ENCODE peak calls at places on chromosome 2, in ten cellular contexts. One of them, this sample, is unnamed.

GRCh38 chr2:40344364-40344763 is 107.5 kb downstream of the SLC8A1 start:
- DNase-seq in colonic mucosa: no peak
- DNase-seq in left ventricle myocardium inferior: no peak
- DNase-seq in transverse colon: no peak
- DNase-seq in AG04450: peak
- DNase-seq in A549: no peak
- DNase-seq in ovary: no peak
- DNase-seq in tibial nerve: no peak
- DNase-seq in OCI-LY7: no peak
- DNase-seq in coronary artery: no peak
- DNase-seq in this sample: no peak

GRCh38 chr2:176269319-176270099 is at the start of gene MTX2:
- DNase-seq in left ventricle myocardium inferior: peak
- DNase-seq in AG04450: peak
- DNase-seq in tibial nerve: peak
- DNase-seq in A549: peak
- DNase-seq in colonic mucosa: peak
- DNase-seq in coronary artery: peak
- DNase-seq in OCI-LY7: peak
- DNase-seq in ovary: peak
- DNase-seq in transverse colon: peak
- DNase-seq in this sample: peak

GRCh38 chr2:219571311-219572236 is at the start of gene OBSL1:
- DNase-seq in left ventricle myocardium inferior: peak
- DNase-seq in coronary artery: peak
- DNase-seq in A549: peak
- DNase-seq in tibial nerve: no peak
- DNase-seq in AG04450: no peak
- DNase-seq in ovary: peak
- DNase-seq in transverse colon: peak
- DNase-seq in colonic mucosa: peak
- DNase-seq in OCI-LY7: no peak
- DNase-seq in this sample: peak

GRCh38 chr2:191421950-191422349 is 176.7 kb downstream of the MYO1B start:
- DNase-seq in transverse colon: no peak
- DNase-seq in AG04450: no peak
- DNase-seq in ovary: no peak
- DNase-seq in tibial nerve: no peak
- DNase-seq in left ventricle myocardium inferior: no peak
- DNase-seq in coronary artery: no peak
- DNase-seq in colonic mucosa: no peak
- DNase-seq in OCI-LY7: no peak
- DNase-seq in A549: no peak
- DNase-seq in this sample: no peak

GRCh38 chr2:96538487-96539214 is 2.1 kb downstream of the ARID5A start:
- DNase-seq in ovary: peak
- DNase-seq in tibial nerve: peak
- DNase-seq in coronary artery: no peak
- DNase-seq in OCI-LY7: no peak
- DNase-seq in left ventricle myocardium inferior: peak
- DNase-seq in transverse colon: peak
- DNase-seq in AG04450: no peak
- DNase-seq in colonic mucosa: peak
- DNase-seq in A549: no peak
- DNase-seq in this sample: peak

GRCh38 chr2:195601361-195601760 is 55.7 kb upstream of the SLC39A10 start:
- DNase-seq in OCI-LY7: no peak
- DNase-seq in ovary: no peak
- DNase-seq in A549: no peak
- DNase-seq in left ventricle myocardium inferior: no peak
- DNase-seq in tibial nerve: no peak
- DNase-seq in AG04450: no peak
- DNase-seq in colonic mucosa: no peak
- DNase-seq in coronary artery: no peak
- DNase-seq in transverse colon: no peak
- DNase-seq in this sample: no peak

GRCh38 chr2:61471905-61472805 is 1.3 kb upstream of the USP34 start:
- DNase-seq in left ventricle myocardium inferior: no peak
- DNase-seq in coronary artery: peak
- DNase-seq in tibial nerve: no peak
- DNase-seq in ovary: no peak
- DNase-seq in AG04450: no peak
- DNase-seq in OCI-LY7: peak
- DNase-seq in transverse colon: peak
- DNase-seq in colonic mucosa: peak
- DNase-seq in A549: no peak
- DNase-seq in this sample: no peak

GRCh38 chr2:231263118-231263831 is 64.8 kb downstream of the ARMC9 start:
- DNase-seq in A549: no peak
- DNase-seq in transverse colon: no peak
- DNase-seq in ovary: no peak
- DNase-seq in AG04450: peak
- DNase-seq in tibial nerve: no peak
- DNase-seq in left ventricle myocardium inferior: no peak
- DNase-seq in OCI-LY7: no peak
- DNase-seq in coronary artery: no peak
- DNase-seq in colonic mucosa: no peak
- DNase-seq in this sample: no peak

GRCh38 chr2:233346930-233347329 is 7.4 kb upstream of the DGKD start:
- DNase-seq in colonic mucosa: no peak
- DNase-seq in left ventricle myocardium inferior: no peak
- DNase-seq in AG04450: no peak
- DNase-seq in tibial nerve: no peak
- DNase-seq in transverse colon: peak
- DNase-seq in A549: no peak
- DNase-seq in OCI-LY7: no peak
- DNase-seq in coronary artery: no peak
- DNase-seq in ovary: no peak
- DNase-seq in this sample: no peak

GRCh38 chr2:172080641-172081230 is 4.6 kb upstream of the DLX1 start:
- DNase-seq in left ventricle myocardium inferior: no peak
- DNase-seq in coronary artery: no peak
- DNase-seq in transverse colon: no peak
- DNase-seq in ovary: no peak
- DNase-seq in tibial nerve: no peak
- DNase-seq in A549: no peak
- DNase-seq in OCI-LY7: no peak
- DNase-seq in colonic mucosa: no peak
- DNase-seq in AG04450: no peak
- DNase-seq in this sample: no peak

GRCh38 chr2:236866542-236867340 is 218.9 kb upstream of the COPS8 start:
- DNase-seq in left ventricle myocardium inferior: no peak
- DNase-seq in colonic mucosa: no peak
- DNase-seq in coronary artery: peak
- DNase-seq in OCI-LY7: no peak
- DNase-seq in tibial nerve: no peak
- DNase-seq in ovary: no peak
- DNase-seq in transverse colon: no peak
- DNase-seq in AG04450: no peak
- DNase-seq in A549: no peak
- DNase-seq in this sample: no peak

GRCh38 chr2:208000701-208001395 is 24.5 kb downstream of the PLEKHM3 start:
- DNase-seq in colonic mucosa: no peak
- DNase-seq in tibial nerve: no peak
- DNase-seq in transverse colon: no peak
- DNase-seq in AG04450: no peak
- DNase-seq in OCI-LY7: no peak
- DNase-seq in ovary: no peak
- DNase-seq in left ventricle myocardium inferior: no peak
- DNase-seq in coronary artery: no peak
- DNase-seq in A549: no peak
- DNase-seq in this sample: no peak

GRCh38 chr2:10045561-10046355 is 2.4 kb downstream of the KLF11 start:
- DNase-seq in colonic mucosa: no peak
- DNase-seq in transverse colon: no peak
- DNase-seq in ovary: peak
- DNase-seq in coronary artery: no peak
- DNase-seq in A549: no peak
- DNase-seq in left ventricle myocardium inferior: no peak
- DNase-seq in tibial nerve: no peak
- DNase-seq in AG04450: no peak
- DNase-seq in OCI-LY7: no peak
- DNase-seq in this sample: no peak

GRCh38 chr2:498493-499178 is 178.6 kb downstream of the TMEM18 start:
- DNase-seq in left ventricle myocardium inferior: no peak
- DNase-seq in OCI-LY7: no peak
- DNase-seq in transverse colon: no peak
- DNase-seq in coronary artery: peak
- DNase-seq in tibial nerve: no peak
- DNase-seq in ovary: no peak
- DNase-seq in colonic mucosa: no peak
- DNase-seq in AG04450: no peak
- DNase-seq in A549: no peak
- DNase-seq in this sample: no peak

GRCh38 chr2:228257379-228257778 is 75.9 kb upstream of the SPHKAP start:
- DNase-seq in tibial nerve: no peak
- DNase-seq in OCI-LY7: no peak
- DNase-seq in coronary artery: no peak
- DNase-seq in AG04450: no peak
- DNase-seq in colonic mucosa: no peak
- DNase-seq in left ventricle myocardium inferior: no peak
- DNase-seq in A549: no peak
- DNase-seq in ovary: no peak
- DNase-seq in transverse colon: no peak
- DNase-seq in this sample: no peak

GRCh38 chr2:108909917-108910515 is 79.0 kb downstream of the EDAR start:
- DNase-seq in left ventricle myocardium inferior: no peak
- DNase-seq in transverse colon: no peak
- DNase-seq in tibial nerve: no peak
- DNase-seq in A549: no peak
- DNase-seq in ovary: no peak
- DNase-seq in colonic mucosa: no peak
- DNase-seq in coronary artery: peak
- DNase-seq in AG04450: no peak
- DNase-seq in OCI-LY7: no peak
- DNase-seq in this sample: no peak

GRCh38 chr2:37323770-37324535 is 680 bp downstream of the PRKD3 start:
- DNase-seq in colonic mucosa: peak
- DNase-seq in OCI-LY7: peak
- DNase-seq in coronary artery: no peak
- DNase-seq in ovary: peak
- DNase-seq in left ventricle myocardium inferior: peak
- DNase-seq in A549: no peak
- DNase-seq in transverse colon: peak
- DNase-seq in tibial nerve: no peak
- DNase-seq in AG04450: no peak
- DNase-seq in this sample: peak

GRCh38 chr2:81624825-81625224 is 1320.3 kb upstream of the LRRTM1 start:
- DNase-seq in A549: no peak
- DNase-seq in tibial nerve: no peak
- DNase-seq in OCI-LY7: no peak
- DNase-seq in AG04450: no peak
- DNase-seq in coronary artery: no peak
- DNase-seq in ovary: no peak
- DNase-seq in left ventricle myocardium inferior: no peak
- DNase-seq in colonic mucosa: no peak
- DNase-seq in transverse colon: no peak
- DNase-seq in this sample: no peak

GRCh38 chr2:240434728-240435456 is 571 bp upstream of the GPC1 start:
- DNase-seq in transverse colon: peak
- DNase-seq in coronary artery: peak
- DNase-seq in OCI-LY7: peak
- DNase-seq in AG04450: peak
- DNase-seq in A549: peak
- DNase-seq in ovary: peak
- DNase-seq in colonic mucosa: peak
- DNase-seq in left ventricle myocardium inferior: peak
- DNase-seq in tibial nerve: peak
- DNase-seq in this sample: peak
- H3K27ac ChIP-seq in transverse colon: peak
- H3K27ac ChIP-seq in coronary artery: peak
- H3K27ac ChIP-seq in OCI-LY7: no peak
- H3K27ac ChIP-seq in AG04450: peak
- H3K27ac ChIP-seq in A549: peak
- H3K27ac ChIP-seq in ovary: peak
- H3K27ac ChIP-seq in colonic mucosa: peak
- H3K27ac ChIP-seq in left ventricle myocardium inferior: peak
- H3K27ac ChIP-seq in tibial nerve: peak
- H3K27ac ChIP-seq in this sample: peak

GRCh38 chr2:70785137-70785911 is 5.1 kb downstream of the FIGLA start:
- DNase-seq in transverse colon: no peak
- DNase-seq in colonic mucosa: no peak
- DNase-seq in A549: peak
- DNase-seq in coronary artery: no peak
- DNase-seq in left ventricle myocardium inferior: no peak
- DNase-seq in OCI-LY7: peak
- DNase-seq in tibial nerve: no peak
- DNase-seq in ovary: no peak
- DNase-seq in AG04450: no peak
- DNase-seq in this sample: no peak
- TF ChIP-seq CTCF in transverse colon: no peak
- TF ChIP-seq CTCF in colonic mucosa: no peak
- TF ChIP-seq CTCF in A549: peak
- TF ChIP-seq CTCF in coronary artery: no peak
- TF ChIP-seq CTCF in left ventricle myocardium inferior: peak
- TF ChIP-seq CTCF in OCI-LY7: peak
- TF ChIP-seq CTCF in tibial nerve: peak
- TF ChIP-seq CTCF in ovary: no peak
- TF ChIP-seq CTCF in AG04450: no peak
- TF ChIP-seq CTCF in this sample: no peak

GRCh38 chr2:85878719-85879390 is 9.9 kb downstream of the ST3GAL5 start:
- DNase-seq in ovary: no peak
- DNase-seq in coronary artery: no peak
- DNase-seq in AG04450: no peak
- DNase-seq in left ventricle myocardium inferior: no peak
- DNase-seq in OCI-LY7: no peak
- DNase-seq in A549: no peak
- DNase-seq in colonic mucosa: no peak
- DNase-seq in transverse colon: no peak
- DNase-seq in tibial nerve: no peak
- DNase-seq in this sample: no peak
- H3K27ac ChIP-seq in ovary: no peak
- H3K27ac ChIP-seq in coronary artery: no peak
- H3K27ac ChIP-seq in AG04450: no peak
- H3K27ac ChIP-seq in left ventricle myocardium inferior: no peak
- H3K27ac ChIP-seq in OCI-LY7: no peak
- H3K27ac ChIP-seq in A549: peak
- H3K27ac ChIP-seq in colonic mucosa: no peak
- H3K27ac ChIP-seq in transverse colon: no peak
- H3K27ac ChIP-seq in tibial nerve: no peak
- H3K27ac ChIP-seq in this sample: peak

DNA sequence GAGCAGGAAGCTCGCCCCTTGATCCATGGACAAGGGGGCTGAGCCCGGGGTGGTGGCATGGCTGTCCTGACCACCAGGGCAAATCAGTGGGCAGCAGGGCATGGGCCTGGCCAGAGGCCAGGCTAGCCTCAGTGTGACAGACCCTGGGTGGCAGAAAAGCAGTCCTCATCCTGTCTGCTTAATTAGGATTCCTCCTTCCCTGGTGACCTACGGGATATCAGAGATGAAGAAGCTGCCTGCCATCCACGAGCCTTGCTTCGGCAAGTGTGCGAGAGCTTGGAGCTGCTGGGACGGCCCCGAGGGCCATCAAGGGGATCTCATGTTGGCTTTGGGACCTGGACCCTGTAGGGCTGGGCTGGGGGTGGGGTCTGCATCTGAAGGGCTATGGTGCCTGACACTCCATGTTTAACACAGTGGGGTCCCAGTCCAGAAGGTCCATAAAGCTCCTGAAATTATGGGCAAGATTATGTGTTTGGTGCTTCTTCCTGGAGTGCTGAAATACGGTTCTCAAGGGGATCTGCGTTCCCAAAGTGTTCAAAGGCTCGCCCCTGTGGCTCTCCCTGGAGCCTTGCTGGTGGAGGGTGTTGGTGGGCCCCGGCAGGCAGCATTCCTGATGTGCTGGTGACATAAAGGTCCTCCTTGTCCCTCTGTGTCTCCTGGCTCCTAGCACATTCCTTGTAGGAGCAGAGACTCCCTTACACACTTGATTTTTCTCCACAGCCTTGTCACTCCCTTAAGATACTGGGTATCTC is 52.6 kb downstream of the KCNIP3 start:
- DNase-seq in ovary: peak
- DNase-seq in left ventricle myocardium inferior: no peak
- DNase-seq in A549: no peak
- DNase-seq in transverse colon: no peak
- DNase-seq in colonic mucosa: peak
- DNase-seq in OCI-LY7: no peak
- DNase-seq in AG04450: no peak
- DNase-seq in coronary artery: peak
- DNase-seq in tibial nerve: no peak
- DNase-seq in this sample: peak
- TF ChIP-seq CTCF in ovary: no peak
- TF ChIP-seq CTCF in left ventricle myocardium inferior: no peak
- TF ChIP-seq CTCF in A549: no peak
- TF ChIP-seq CTCF in transverse colon: no peak
- TF ChIP-seq CTCF in colonic mucosa: no peak
- TF ChIP-seq CTCF in OCI-LY7: no peak
- TF ChIP-seq CTCF in AG04450: no peak
- TF ChIP-seq CTCF in coronary artery: no peak
- TF ChIP-seq CTCF in tibial nerve: no peak
- TF ChIP-seq CTCF in this sample: no peak

This sample was measured in uterus.